ENCODE peak calls at places on chromosomes 6 and 20, in eight cellular contexts. P is DMS 273 treated with DMSO at 0.1 percent for 48 hours, B is GM20000, F is T-helper 9 cell, D is fibroblast of mammary gland, K is lower lobe of right lung, J is epithelial cell of proximal tubule, N is A172. R is an unnamed sample.

GRCh38 chr6:119148825-119149525 is 70.5 kb upstream of the FAM184A start:
- DNase-seq in N (no peak), J (no peak), K (no peak), D (peak; percentile 67), F (no peak), P (no peak), B (no peak), R (peak; percentile 5)

GRCh38 chr6:90217621-90218496 is 78.8 kb downstream of the BACH2 start:
- DNase-seq in D (peak; percentile 84), B (no peak), P (no peak), J (peak; percentile 87), F (no peak), N (no peak), K (peak; percentile 66), R (no peak)

GRCh38 chr20:1802385-1803215 is 92.6 kb upstream of the SIRPA start:
- DNase-seq in N (no peak), B (peak; percentile 81), F (no peak), K (peak; percentile 84), J (no peak), P (no peak), D (peak; percentile 66), R (peak; percentile 80)

GRCh38 chr6:164303092-164304007 is 888.8 kb downstream of the QKI start:
- DNase-seq in P (no peak), B (no peak), N (no peak), K (no peak), D (peak; percentile 99), J (no peak), F (no peak), R (peak; percentile 90)

GRCh38 chr6:115310156-115310555 is 750.5 kb downstream of the FRK start:
- DNase-seq in F (no peak), P (no peak), D (no peak), K (no peak), J (no peak), N (no peak), B (no peak), R (no peak)

GRCh38 chr20:64205611-64206026 is 41.4 kb downstream of the MYT1 start:
- DNase-seq in D (no peak), B (no peak), K (no peak), F (no peak), J (no peak), N (no peak), P (no peak), R (no peak)

GRCh38 chr6:26249959-26250805 is 114.8 kb upstream of the BTN3A2 start:
- DNase-seq in J (no peak), K (peak; percentile 71), B (no peak), N (peak; percentile 74), P (no peak), D (no peak), F (peak; percentile 52), R (peak; percentile 87)

GRCh38 chr6:74899416-74899815 is 306.4 kb downstream of the COL12A1 start:
- DNase-seq in F (no peak), J (no peak), P (no peak), B (no peak), K (no peak), N (peak; percentile 25), D (peak; percentile 73), R (no peak)

GRCh38 chr6:157148391-157149323 is 174.7 kb downstream of the TMEM242 start:
- DNase-seq in N (peak; percentile 91), J (peak; percentile 82), F (no peak), K (no peak), P (peak; percentile 83), D (peak; percentile 97), B (no peak), R (peak; percentile 53)

GRCh38 chr6:47358440-47359225 is 48.9 kb upstream of the TNFRSF21 start:
- DNase-seq in B (no peak), N (no peak), F (no peak), D (no peak), K (no peak), J (no peak), P (no peak), R (peak; percentile 53)

GRCh38 chr6:158067436-158068015 is 85.9 kb downstream of the SYNJ2 start:
- DNase-seq in J (no peak), F (no peak), P (no peak), K (no peak), N (no peak), D (no peak), B (no peak), R (no peak)

GRCh38 chr6:35590622-35591066 is 77.9 kb upstream of the TULP1 start:
- DNase-seq in B (no peak), D (peak; percentile 74), K (peak; percentile 61), P (no peak), J (no peak), N (no peak), F (no peak), R (no peak)

GRCh38 chr6:164188861-164189260 is 774.3 kb downstream of the QKI start:
- DNase-seq in D (no peak), N (no peak), J (no peak), K (no peak), P (no peak), F (no peak), B (no peak), R (no peak)

GRCh38 chr6:82567621-82568020 is 204.0 kb downstream of the TPBG start:
- DNase-seq in N (no peak), D (peak; percentile 24), B (no peak), J (no peak), P (no peak), K (no peak), F (no peak), R (no peak)

GRCh38 chr20:54938707-54939106 is 463.3 kb downstream of the DOK5 start:
- DNase-seq in J (no peak), D (no peak), B (no peak), N (no peak), P (no peak), K (no peak), F (no peak), R (no peak)

R was measured in cerebellar cortex.